ENCODE peak calls at places on chromosomes 2 and 18, in ten cellular contexts. E, Y, K, H, I, S, A, T, R and X are unnamed samples.
A peak's percentile ranks its signal among the peaks of the same experiment; 100 is the strongest.

GRCh38 chr2:171800639-171801038 is 93.4 kb downstream of the SLC25A12 start:
- DNase-seq in E (no peak), Y (no peak), K (no peak), H (no peak), I (no peak), S (no peak), A (no peak), T (no peak), R (no peak), X (no peak)

GRCh38 chr2:112626604-112627059 is 19.1 kb upstream of the SLC20A1 start:
- DNase-seq in E (peak; percentile 67), Y (peak; percentile 34), K (no peak), H (peak; percentile 64), I (peak; percentile 54), S (peak; percentile 79), A (peak; percentile 77), T (peak; percentile 83), R (no peak), X (peak; percentile 79)

GRCh38 chr18:12245793-12246135 is 8.4 kb upstream of the CIDEA start:
- DNase-seq in E (no peak), Y (no peak), K (no peak), H (no peak), I (no peak), S (no peak), A (no peak), T (no peak), R (no peak), X (no peak)

GRCh38 chr2:41197781-41198180 is 745.9 kb upstream of the SLC8A1 start:
- DNase-seq in E (no peak), Y (no peak), K (no peak), H (no peak), I (no peak), S (no peak), A (peak; percentile 1), T (peak; percentile 18), R (no peak), X (no peak)

GRCh38 chr2:230823264-230823964 is 41.3 kb upstream of the ITM2C start:
- DNase-seq in E (no peak), Y (no peak), K (no peak), H (no peak), I (no peak), S (no peak), A (no peak), T (no peak), R (no peak), X (no peak)

GRCh38 chr2:207144191-207144795 is 21.5 kb downstream of the KLF7 start:
- DNase-seq in E (no peak), Y (no peak), K (no peak), H (no peak), I (no peak), S (no peak), A (no peak), T (no peak), R (no peak), X (no peak)

GRCh38 chr2:101152195-101153076 is 1.3 kb upstream of the TBC1D8 start:
- DNase-seq in E (peak; percentile 17), Y (no peak), K (peak; percentile 21), H (peak; percentile 48), I (peak; percentile 54), S (no peak), A (peak; percentile 76), T (peak; percentile 70), R (no peak), X (peak; percentile 26)

GRCh38 chr2:169360984-169361705 is 1.2 kb downstream of the LRP2 start:
- DNase-seq in E (no peak), Y (no peak), K (no peak), H (no peak), I (no peak), S (peak; percentile 70), A (no peak), T (no peak), R (no peak), X (no peak)

GRCh38 chr2:231512222-231512621 is 18.0 kb downstream of the NMUR1 start:
- DNase-seq in E (no peak), Y (no peak), K (no peak), H (no peak), I (no peak), S (no peak), A (peak; percentile 48), T (peak; percentile 56), R (no peak), X (no peak)

GRCh38 chr2:125227843-125228392 is 1202.8 kb downstream of the CNTNAP5 start:
- DNase-seq in E (no peak), Y (no peak), K (no peak), H (no peak), I (no peak), S (no peak), A (no peak), T (no peak), R (no peak), X (no peak)

GRCh38 chr18:26286008-26286407 is 59.8 kb downstream of the TAF4B start:
- DNase-seq in E (no peak), Y (no peak), K (no peak), H (no peak), I (no peak), S (no peak), A (no peak), T (no peak), R (no peak), X (no peak)

GRCh38 chr2:30706534-30707303 is 100.5 kb downstream of the CAPN13 start:
- DNase-seq in E (peak; percentile 46), Y (peak; percentile 43), K (no peak), H (peak; percentile 65), I (peak; percentile 59), S (peak; percentile 71), A (peak; percentile 65), T (peak; percentile 64), R (peak; percentile 69), X (peak; percentile 76)

GRCh38 chr2:166494140-166494544 is at the start of gene SCN7A:
- DNase-seq in E (no peak), Y (no peak), K (no peak), H (no peak), I (no peak), S (no peak), A (peak; percentile 57), T (peak; percentile 73), R (peak; percentile 72), X (no peak)

GRCh38 chr18:53780666-53781065 is 443.8 kb downstream of the MBD2 start:
- DNase-seq in E (no peak), Y (no peak), K (no peak), H (no peak), I (no peak), S (no peak), A (no peak), T (no peak), R (no peak), X (no peak)

GRCh38 chr2:223522796-223523195 is 79.4 kb downstream of the SCG2 start:
- DNase-seq in E (no peak), Y (no peak), K (no peak), H (no peak), I (no peak), S (no peak), A (no peak), T (no peak), R (no peak), X (no peak)

GRCh38 chr2:84649487-84650142 is 133.3 kb downstream of the DNAH6 start:
- DNase-seq in E (no peak), Y (no peak), K (no peak), H (no peak), I (no peak), S (no peak), A (no peak), T (no peak), R (no peak), X (no peak)